ENCODE peak calls at places on chromosomes 3 and 15, in six cellular contexts. X is K562, W is GM12891, T is HepG2, F is GM12878, V is H1. N is an unnamed sample.

GRCh38 chr15:31598620-31599019 is 272.0 kb downstream of the KLF13 start:
- DNase-seq in X (no peak), W (no peak), T (peak; percentile 14), F (no peak), V (peak; percentile 50), N (no peak)

GRCh38 chr3:46998852-46999515 is 19.5 kb downstream of the NBEAL2 start:
- DNase-seq in X (no peak), W (peak; percentile 18), T (no peak), F (no peak), V (no peak), N (no peak)

GRCh38 chr15:101490408-101490891 is 943 bp upstream of the PCSK6 start:
- DNase-seq in X (no peak), W (no peak), T (no peak), F (no peak), V (no peak), N (no peak)

GRCh38 chr3:88000853-88001252 is 58.0 kb downstream of the CGGBP1 start:
- DNase-seq in X (no peak), W (no peak), T (no peak), F (no peak), V (no peak), N (no peak)

GRCh38 chr3:100634493-100635272 is 25.3 kb downstream of the ADGRG7 start:
- DNase-seq in X (peak; percentile 37), W (no peak), T (peak; percentile 38), F (peak; percentile 31), V (no peak), N (no peak)

GRCh38 chr3:124351430-124352142 is 359.7 kb upstream of the ROPN1 start:
- DNase-seq in X (peak; percentile 32), W (peak; percentile 17), T (peak; percentile 39), F (no peak), V (no peak), N (no peak)

GRCh38 chr3:183033746-183034145 is 53.4 kb upstream of the DCUN1D1 start:
- DNase-seq in X (no peak), W (no peak), T (no peak), F (no peak), V (no peak), N (no peak)

GRCh38 chr3:61531528-61531927 is 29.8 kb upstream of the PTPRG start:
- DNase-seq in X (no peak), W (no peak), T (no peak), F (no peak), V (no peak), N (no peak)

GRCh38 chr3:122615303-122615702 is 37.9 kb downstream of the PARP15 start:
- DNase-seq in X (no peak), W (no peak), T (no peak), F (no peak), V (no peak), N (no peak)

GRCh38 chr3:141383555-141384129 is 15.3 kb downstream of the ZBTB38 start:
- DNase-seq in X (no peak), W (no peak), T (no peak), F (no peak), V (no peak), N (no peak)

GRCh38 chr15:55434989-55435825 is 26.9 kb downstream of the PIERCE2 start:
- DNase-seq in X (peak; percentile 56), W (peak; percentile 21), T (peak; percentile 54), F (no peak), V (peak; percentile 7), N (no peak)

GRCh38 chr3:77254967-77255831 is 215.3 kb downstream of the ROBO2 start:
- DNase-seq in X (peak; percentile 47), W (peak; percentile 27), T (peak; percentile 54), F (no peak), V (no peak), N (no peak)

GRCh38 chr15:98612490-98613110 is 35.7 kb upstream of the IGF1R start:
- DNase-seq in X (no peak), W (no peak), T (no peak), F (no peak), V (no peak), N (no peak)

GRCh38 chr15:80861776-80862175 is 82.6 kb downstream of the CEMIP start:
- DNase-seq in X (no peak), W (no peak), T (no peak), F (no peak), V (no peak), N (no peak)

GRCh38 chr3:140013220-140013619 is 78.2 kb downstream of the CLSTN2 start:
- DNase-seq in X (no peak), W (no peak), T (no peak), F (no peak), V (no peak), N (no peak)

GRCh38 chr3:39819517-39820298 is 10.3 kb downstream of the MYRIP start:
- DNase-seq in X (no peak), W (no peak), T (no peak), F (no peak), V (no peak), N (no peak)

GRCh38 chr3:51739100-51739499 is 32.2 kb downstream of the GRM2 start:
- DNase-seq in X (no peak), W (no peak), T (no peak), F (no peak), V (no peak), N (no peak)

GRCh38 chr15:97728791-97729190 is 231.7 kb upstream of the ARRDC4 start:
- DNase-seq in X (no peak), W (no peak), T (no peak), F (no peak), V (no peak), N (no peak)

GRCh38 chr15:31150732-31151212 is 49.2 kb upstream of the TRPM1 start:
- DNase-seq in X (no peak), W (no peak), T (no peak), F (no peak), V (peak; percentile 41), N (no peak)

GRCh38 chr3:101903426-101903825 is 54.1 kb downstream of the NFKBIZ start:
- DNase-seq in X (no peak), W (no peak), T (no peak), F (no peak), V (no peak), N (no peak)

GRCh38 chr3:119125742-119126507 is 20.0 kb upstream of the TEX55 start:
- DNase-seq in X (no peak), W (no peak), T (no peak), F (no peak), V (no peak), N (no peak)

GRCh38 chr3:187257471-187257870 is 34.1 kb downstream of the MASP1 start:
- DNase-seq in X (no peak), W (no peak), T (no peak), F (no peak), V (no peak), N (no peak)

GRCh38 chr3:158465074-158465473 is 105.9 kb upstream of the MLF1 start:
- DNase-seq in X (no peak), W (no peak), T (no peak), F (peak; percentile 11), V (no peak), N (no peak)

GRCh38 chr3:24365168-24365567 is 129.5 kb downstream of the THRB start:
- DNase-seq in X (no peak), W (no peak), T (peak; percentile 90), F (no peak), V (no peak), N (no peak)

GRCh38 chr15:85710340-85710842 is 84.3 kb downstream of the KLHL25 start:
- DNase-seq in X (no peak), W (no peak), T (no peak), F (peak; percentile 75), V (no peak), N (no peak)

GRCh38 chr3:142633073-142633472 is 36.9 kb downstream of the PLS1 start:
- DNase-seq in X (no peak), W (no peak), T (no peak), F (no peak), V (no peak), N (no peak)

GRCh38 chr15:58931985-58932384 is 1.5 kb downstream of the SLTM start:
- DNase-seq in X (peak; percentile 29), W (peak; percentile 21), T (peak; percentile 9), F (peak; percentile 23), V (no peak), N (no peak)

GRCh38 chr3:72245183-72245811 is 460.3 kb upstream of the PROK2 start:
- DNase-seq in X (no peak), W (no peak), T (no peak), F (no peak), V (no peak), N (no peak)

GRCh38 chr3:153138267-153139210 is 23.5 kb upstream of the RAP2B start:
- DNase-seq in X (no peak), W (no peak), T (peak; percentile 97), F (peak; percentile 89), V (no peak), N (peak; percentile 19)

GRCh38 chr15:50192164-50192563 is 10.2 kb downstream of the SLC27A2 start:
- DNase-seq in X (no peak), W (no peak), T (no peak), F (no peak), V (no peak), N (no peak)

GRCh38 chr3:127150915-127151564 is 41.9 kb upstream of the PRR23E start:
- DNase-seq in X (no peak), W (no peak), T (no peak), F (no peak), V (no peak), N (no peak)

GRCh38 chr15:96767703-96768434 is 437.4 kb downstream of the NR2F2 start:
- DNase-seq in X (no peak), W (no peak), T (no peak), F (no peak), V (peak; percentile 9), N (no peak)

GRCh38 chr15:75030023-75030413 is 6.6 kb downstream of the PPCDC start:
- DNase-seq in X (no peak), W (no peak), T (no peak), F (no peak), V (no peak), N (no peak)

DNA sequence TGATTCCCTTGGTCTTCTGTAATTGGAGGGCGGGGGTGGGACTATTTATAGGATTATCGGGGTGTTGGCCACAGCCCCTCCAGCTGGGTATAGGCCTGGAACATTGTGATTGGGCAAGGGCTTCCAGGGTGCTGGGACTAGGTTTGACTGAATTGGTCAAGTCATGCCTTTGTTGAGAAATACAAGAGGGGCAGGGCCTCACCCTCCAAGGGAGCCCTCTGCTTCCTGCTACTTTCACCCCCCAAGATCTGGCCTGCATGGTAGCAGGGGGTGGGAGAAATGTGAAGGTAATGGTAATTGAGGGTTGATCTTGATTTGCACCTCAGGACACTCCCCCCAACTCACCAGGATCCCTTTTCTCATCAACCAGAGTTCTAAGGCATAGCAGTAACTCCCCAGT is 25.2 kb downstream of the TRIM71 start:
- DNase-seq in X (no peak), W (no peak), T (no peak), F (no peak), V (no peak), N (no peak)
- TF ChIP-seq POLR2AphosphoS5 in X (no peak), W (no peak), T (no peak), F (no peak), V (peak; percentile 75), N (no peak)

GRCh38 chr3:114207768-114208167 is 28.9 kb upstream of the DRD3 start:
- DNase-seq in X (no peak), W (no peak), T (no peak), F (peak; percentile 25), V (no peak), N (no peak)
- TF ChIP-seq POLR2A in X (no peak), W (no peak), T (no peak), F (no peak), V (no peak), N (no peak)

GRCh38 chr3:48631516-48632448 is 3.5 kb downstream of the SLC26A6 start:
- DNase-seq in X (no peak), W (no peak), T (no peak), F (no peak), V (no peak), N (no peak)
- TF ChIP-seq TAF1 in X (no peak), W (no peak), T (no peak), F (no peak), V (no peak), N (no peak)

GRCh38 chr3:81723732-81724313 is 37.6 kb downstream of the GBE1 start:
- DNase-seq in X (peak; percentile 11), W (no peak), T (peak; percentile 41), F (no peak), V (no peak), N (no peak)
- TF ChIP-seq POLR2AphosphoS5 in X (no peak), W (no peak), T (no peak), F (no peak), V (no peak), N (no peak)

N was measured in GM12892.